ENCODE peak calls at places on chromosomes 6 and 20, in ten cellular contexts. One of them, this sample, is unnamed.

GRCh38 chr20:32343438-32343837 is 14.7 kb upstream of the ASXL1 start:
- DNase-seq in HS-5: no peak
- DNase-seq in activated naive CD4-positive, alpha-beta T cell treated with anti-CD3 and anti-CD28 coated beads for 36 hours: no peak
- DNase-seq in KG1: no peak
- DNase-seq in activated T-cell treated with anti-CD3 and anti-CD28 coated beads for 1 hour: no peak
- DNase-seq in lung: no peak
- DNase-seq in thoracic aorta: no peak
- DNase-seq in stromal cell of bone marrow: peak
- DNase-seq in sigmoid colon: no peak
- DNase-seq in COLO829: no peak
- DNase-seq in this sample: no peak

GRCh38 chr6:157592566-157592965 is 211.6 kb downstream of the ZDHHC14 start:
- DNase-seq in HS-5: no peak
- DNase-seq in activated naive CD4-positive, alpha-beta T cell treated with anti-CD3 and anti-CD28 coated beads for 36 hours: no peak
- DNase-seq in KG1: no peak
- DNase-seq in activated T-cell treated with anti-CD3 and anti-CD28 coated beads for 1 hour: no peak
- DNase-seq in lung: no peak
- DNase-seq in thoracic aorta: no peak
- DNase-seq in stromal cell of bone marrow: no peak
- DNase-seq in sigmoid colon: no peak
- DNase-seq in COLO829: no peak
- DNase-seq in this sample: no peak

GRCh38 chr6:52540286-52540902 is 36.5 kb downstream of the TRAM2 start:
- DNase-seq in HS-5: no peak
- DNase-seq in activated naive CD4-positive, alpha-beta T cell treated with anti-CD3 and anti-CD28 coated beads for 36 hours: no peak
- DNase-seq in KG1: no peak
- DNase-seq in activated T-cell treated with anti-CD3 and anti-CD28 coated beads for 1 hour: no peak
- DNase-seq in lung: no peak
- DNase-seq in thoracic aorta: no peak
- DNase-seq in stromal cell of bone marrow: no peak
- DNase-seq in sigmoid colon: no peak
- DNase-seq in COLO829: no peak
- DNase-seq in this sample: no peak

GRCh38 chr6:42450314-42451145 is 1.2 kb downstream of the TRERF1 start:
- DNase-seq in HS-5: no peak
- DNase-seq in activated naive CD4-positive, alpha-beta T cell treated with anti-CD3 and anti-CD28 coated beads for 36 hours: peak
- DNase-seq in KG1: no peak
- DNase-seq in activated T-cell treated with anti-CD3 and anti-CD28 coated beads for 1 hour: no peak
- DNase-seq in lung: no peak
- DNase-seq in thoracic aorta: no peak
- DNase-seq in stromal cell of bone marrow: no peak
- DNase-seq in sigmoid colon: no peak
- DNase-seq in COLO829: no peak
- DNase-seq in this sample: no peak

GRCh38 chr6:97656236-97656635 is 373.2 kb upstream of the MMS22L start:
- DNase-seq in HS-5: no peak
- DNase-seq in activated naive CD4-positive, alpha-beta T cell treated with anti-CD3 and anti-CD28 coated beads for 36 hours: no peak
- DNase-seq in KG1: no peak
- DNase-seq in activated T-cell treated with anti-CD3 and anti-CD28 coated beads for 1 hour: no peak
- DNase-seq in lung: no peak
- DNase-seq in thoracic aorta: no peak
- DNase-seq in stromal cell of bone marrow: no peak
- DNase-seq in sigmoid colon: no peak
- DNase-seq in COLO829: no peak
- DNase-seq in this sample: no peak

GRCh38 chr6:97361286-97361685 is 78.3 kb upstream of the MMS22L start:
- DNase-seq in HS-5: no peak
- DNase-seq in activated naive CD4-positive, alpha-beta T cell treated with anti-CD3 and anti-CD28 coated beads for 36 hours: no peak
- DNase-seq in KG1: no peak
- DNase-seq in activated T-cell treated with anti-CD3 and anti-CD28 coated beads for 1 hour: no peak
- DNase-seq in lung: no peak
- DNase-seq in thoracic aorta: no peak
- DNase-seq in stromal cell of bone marrow: no peak
- DNase-seq in sigmoid colon: no peak
- DNase-seq in COLO829: no peak
- DNase-seq in this sample: no peak

GRCh38 chr6:11202513-11203305 is 29.8 kb downstream of the NEDD9 start:
- DNase-seq in HS-5: no peak
- DNase-seq in activated naive CD4-positive, alpha-beta T cell treated with anti-CD3 and anti-CD28 coated beads for 36 hours: peak
- DNase-seq in KG1: no peak
- DNase-seq in activated T-cell treated with anti-CD3 and anti-CD28 coated beads for 1 hour: no peak
- DNase-seq in lung: no peak
- DNase-seq in thoracic aorta: no peak
- DNase-seq in stromal cell of bone marrow: no peak
- DNase-seq in sigmoid colon: no peak
- DNase-seq in COLO829: peak
- DNase-seq in this sample: no peak

GRCh38 chr6:19268117-19268516 is 569.1 kb upstream of the ID4 start:
- DNase-seq in HS-5: no peak
- DNase-seq in activated naive CD4-positive, alpha-beta T cell treated with anti-CD3 and anti-CD28 coated beads for 36 hours: no peak
- DNase-seq in KG1: no peak
- DNase-seq in activated T-cell treated with anti-CD3 and anti-CD28 coated beads for 1 hour: no peak
- DNase-seq in lung: no peak
- DNase-seq in thoracic aorta: no peak
- DNase-seq in stromal cell of bone marrow: no peak
- DNase-seq in sigmoid colon: no peak
- DNase-seq in COLO829: no peak
- DNase-seq in this sample: no peak

GRCh38 chr6:71979911-71980310 is 93.6 kb downstream of the RIMS1 start:
- DNase-seq in HS-5: no peak
- DNase-seq in activated naive CD4-positive, alpha-beta T cell treated with anti-CD3 and anti-CD28 coated beads for 36 hours: no peak
- DNase-seq in KG1: no peak
- DNase-seq in activated T-cell treated with anti-CD3 and anti-CD28 coated beads for 1 hour: no peak
- DNase-seq in lung: no peak
- DNase-seq in thoracic aorta: no peak
- DNase-seq in stromal cell of bone marrow: peak
- DNase-seq in sigmoid colon: no peak
- DNase-seq in COLO829: no peak
- DNase-seq in this sample: peak

GRCh38 chr6:125824946-125825786 is 34.4 kb downstream of the NCOA7 start:
- DNase-seq in HS-5: no peak
- DNase-seq in activated naive CD4-positive, alpha-beta T cell treated with anti-CD3 and anti-CD28 coated beads for 36 hours: no peak
- DNase-seq in KG1: no peak
- DNase-seq in activated T-cell treated with anti-CD3 and anti-CD28 coated beads for 1 hour: no peak
- DNase-seq in lung: no peak
- DNase-seq in thoracic aorta: no peak
- DNase-seq in stromal cell of bone marrow: no peak
- DNase-seq in sigmoid colon: no peak
- DNase-seq in COLO829: no peak
- DNase-seq in this sample: no peak

GRCh38 chr6:27726620-27727023 is 185.6 kb downstream of the OR2B2 start:
- DNase-seq in HS-5: no peak
- DNase-seq in activated naive CD4-positive, alpha-beta T cell treated with anti-CD3 and anti-CD28 coated beads for 36 hours: no peak
- DNase-seq in KG1: no peak
- DNase-seq in activated T-cell treated with anti-CD3 and anti-CD28 coated beads for 1 hour: no peak
- DNase-seq in lung: no peak
- DNase-seq in thoracic aorta: no peak
- DNase-seq in stromal cell of bone marrow: no peak
- DNase-seq in sigmoid colon: no peak
- DNase-seq in COLO829: no peak
- DNase-seq in this sample: no peak

GRCh38 chr6:47310131-47310480 is 401 bp upstream of the TNFRSF21 start:
- DNase-seq in HS-5: no peak
- DNase-seq in activated naive CD4-positive, alpha-beta T cell treated with anti-CD3 and anti-CD28 coated beads for 36 hours: no peak
- DNase-seq in KG1: no peak
- DNase-seq in activated T-cell treated with anti-CD3 and anti-CD28 coated beads for 1 hour: no peak
- DNase-seq in lung: no peak
- DNase-seq in thoracic aorta: no peak
- DNase-seq in stromal cell of bone marrow: no peak
- DNase-seq in sigmoid colon: no peak
- DNase-seq in COLO829: no peak
- DNase-seq in this sample: no peak

GRCh38 chr6:6886160-6886885 is 221.4 kb upstream of the RREB1 start:
- DNase-seq in HS-5: no peak
- DNase-seq in activated naive CD4-positive, alpha-beta T cell treated with anti-CD3 and anti-CD28 coated beads for 36 hours: no peak
- DNase-seq in KG1: no peak
- DNase-seq in activated T-cell treated with anti-CD3 and anti-CD28 coated beads for 1 hour: no peak
- DNase-seq in lung: no peak
- DNase-seq in thoracic aorta: no peak
- DNase-seq in stromal cell of bone marrow: no peak
- DNase-seq in sigmoid colon: peak
- DNase-seq in COLO829: no peak
- DNase-seq in this sample: no peak

GRCh38 chr6:156718647-156719394 is 58.4 kb upstream of the ARID1B start:
- DNase-seq in HS-5: no peak
- DNase-seq in activated naive CD4-positive, alpha-beta T cell treated with anti-CD3 and anti-CD28 coated beads for 36 hours: no peak
- DNase-seq in KG1: no peak
- DNase-seq in activated T-cell treated with anti-CD3 and anti-CD28 coated beads for 1 hour: no peak
- DNase-seq in lung: no peak
- DNase-seq in thoracic aorta: peak
- DNase-seq in stromal cell of bone marrow: peak
- DNase-seq in sigmoid colon: peak
- DNase-seq in COLO829: no peak
- DNase-seq in this sample: peak

GRCh38 chr6:39302669-39303424 is 11.4 kb downstream of the KCNK17 start:
- DNase-seq in HS-5: no peak
- DNase-seq in activated naive CD4-positive, alpha-beta T cell treated with anti-CD3 and anti-CD28 coated beads for 36 hours: peak
- DNase-seq in KG1: peak
- DNase-seq in activated T-cell treated with anti-CD3 and anti-CD28 coated beads for 1 hour: peak
- DNase-seq in lung: peak
- DNase-seq in thoracic aorta: no peak
- DNase-seq in stromal cell of bone marrow: peak
- DNase-seq in sigmoid colon: peak
- DNase-seq in COLO829: peak
- DNase-seq in this sample: no peak

GRCh38 chr20:17749979-17750721 is 50.4 kb downstream of the BANF2 start:
- DNase-seq in HS-5: no peak
- DNase-seq in activated naive CD4-positive, alpha-beta T cell treated with anti-CD3 and anti-CD28 coated beads for 36 hours: no peak
- DNase-seq in KG1: no peak
- DNase-seq in activated T-cell treated with anti-CD3 and anti-CD28 coated beads for 1 hour: no peak
- DNase-seq in lung: peak
- DNase-seq in thoracic aorta: no peak
- DNase-seq in stromal cell of bone marrow: peak
- DNase-seq in sigmoid colon: peak
- DNase-seq in COLO829: no peak
- DNase-seq in this sample: no peak

GRCh38 chr6:107080036-107080435 is 35.3 kb downstream of the BEND3 start:
- DNase-seq in HS-5: no peak
- DNase-seq in activated naive CD4-positive, alpha-beta T cell treated with anti-CD3 and anti-CD28 coated beads for 36 hours: no peak
- DNase-seq in KG1: no peak
- DNase-seq in activated T-cell treated with anti-CD3 and anti-CD28 coated beads for 1 hour: no peak
- DNase-seq in lung: no peak
- DNase-seq in thoracic aorta: no peak
- DNase-seq in stromal cell of bone marrow: no peak
- DNase-seq in sigmoid colon: peak
- DNase-seq in COLO829: no peak
- DNase-seq in this sample: no peak

GRCh38 chr20:55977723-55978481 is 27.4 kb downstream of the CBLN4 start:
- DNase-seq in HS-5: no peak
- DNase-seq in activated naive CD4-positive, alpha-beta T cell treated with anti-CD3 and anti-CD28 coated beads for 36 hours: no peak
- DNase-seq in KG1: no peak
- DNase-seq in activated T-cell treated with anti-CD3 and anti-CD28 coated beads for 1 hour: no peak
- DNase-seq in lung: peak
- DNase-seq in thoracic aorta: no peak
- DNase-seq in stromal cell of bone marrow: no peak
- DNase-seq in sigmoid colon: no peak
- DNase-seq in COLO829: no peak
- DNase-seq in this sample: no peak

GRCh38 chr20:18719426-18719825 is 94.2 kb upstream of the SCP2D1 start:
- DNase-seq in HS-5: no peak
- DNase-seq in activated naive CD4-positive, alpha-beta T cell treated with anti-CD3 and anti-CD28 coated beads for 36 hours: no peak
- DNase-seq in KG1: no peak
- DNase-seq in activated T-cell treated with anti-CD3 and anti-CD28 coated beads for 1 hour: no peak
- DNase-seq in lung: no peak
- DNase-seq in thoracic aorta: no peak
- DNase-seq in stromal cell of bone marrow: no peak
- DNase-seq in sigmoid colon: no peak
- DNase-seq in COLO829: no peak
- DNase-seq in this sample: peak

GRCh38 chr6:113082691-113083090 is 735.6 kb downstream of the RFPL4B start:
- DNase-seq in HS-5: no peak
- DNase-seq in activated naive CD4-positive, alpha-beta T cell treated with anti-CD3 and anti-CD28 coated beads for 36 hours: no peak
- DNase-seq in KG1: no peak
- DNase-seq in activated T-cell treated with anti-CD3 and anti-CD28 coated beads for 1 hour: no peak
- DNase-seq in lung: no peak
- DNase-seq in thoracic aorta: no peak
- DNase-seq in stromal cell of bone marrow: peak
- DNase-seq in sigmoid colon: no peak
- DNase-seq in COLO829: no peak
- DNase-seq in this sample: peak

GRCh38 chr6:31186052-31186734 is 15.7 kb upstream of the POU5F1 start:
- DNase-seq in HS-5: no peak
- DNase-seq in activated naive CD4-positive, alpha-beta T cell treated with anti-CD3 and anti-CD28 coated beads for 36 hours: no peak
- DNase-seq in KG1: no peak
- DNase-seq in activated T-cell treated with anti-CD3 and anti-CD28 coated beads for 1 hour: no peak
- DNase-seq in lung: no peak
- DNase-seq in thoracic aorta: no peak
- DNase-seq in stromal cell of bone marrow: peak
- DNase-seq in sigmoid colon: peak
- DNase-seq in COLO829: no peak
- DNase-seq in this sample: no peak

GRCh38 chr6:38783436-38784228 is 68.5 kb downstream of the DNAH8 start:
- DNase-seq in HS-5: no peak
- DNase-seq in activated naive CD4-positive, alpha-beta T cell treated with anti-CD3 and anti-CD28 coated beads for 36 hours: no peak
- DNase-seq in KG1: no peak
- DNase-seq in activated T-cell treated with anti-CD3 and anti-CD28 coated beads for 1 hour: no peak
- DNase-seq in lung: no peak
- DNase-seq in thoracic aorta: no peak
- DNase-seq in stromal cell of bone marrow: no peak
- DNase-seq in sigmoid colon: no peak
- DNase-seq in COLO829: no peak
- DNase-seq in this sample: no peak

GRCh38 chr6:34249469-34250370 is 914 bp upstream of the SMIM29 start:
- DNase-seq in HS-5: no peak
- DNase-seq in activated naive CD4-positive, alpha-beta T cell treated with anti-CD3 and anti-CD28 coated beads for 36 hours: no peak
- DNase-seq in KG1: no peak
- DNase-seq in activated T-cell treated with anti-CD3 and anti-CD28 coated beads for 1 hour: no peak
- DNase-seq in lung: no peak
- DNase-seq in thoracic aorta: no peak
- DNase-seq in stromal cell of bone marrow: no peak
- DNase-seq in sigmoid colon: peak
- DNase-seq in COLO829: no peak
- DNase-seq in this sample: no peak

GRCh38 chr6:111824608-111825337 is 48.5 kb downstream of the FYN start:
- DNase-seq in HS-5: no peak
- DNase-seq in activated naive CD4-positive, alpha-beta T cell treated with anti-CD3 and anti-CD28 coated beads for 36 hours: no peak
- DNase-seq in KG1: no peak
- DNase-seq in activated T-cell treated with anti-CD3 and anti-CD28 coated beads for 1 hour: no peak
- DNase-seq in lung: no peak
- DNase-seq in thoracic aorta: no peak
- DNase-seq in stromal cell of bone marrow: no peak
- DNase-seq in sigmoid colon: no peak
- DNase-seq in COLO829: no peak
- DNase-seq in this sample: no peak

GRCh38 chr20:46312075-46312944 is 4.0 kb upstream of the CDH22 start:
- DNase-seq in HS-5: no peak
- DNase-seq in activated naive CD4-positive, alpha-beta T cell treated with anti-CD3 and anti-CD28 coated beads for 36 hours: peak
- DNase-seq in KG1: no peak
- DNase-seq in activated T-cell treated with anti-CD3 and anti-CD28 coated beads for 1 hour: no peak
- DNase-seq in lung: no peak
- DNase-seq in thoracic aorta: no peak
- DNase-seq in stromal cell of bone marrow: no peak
- DNase-seq in sigmoid colon: no peak
- DNase-seq in COLO829: no peak
- DNase-seq in this sample: no peak

GRCh38 chr6:168096271-168096764 is 17.3 kb upstream of the FRMD1 start:
- DNase-seq in HS-5: no peak
- DNase-seq in activated naive CD4-positive, alpha-beta T cell treated with anti-CD3 and anti-CD28 coated beads for 36 hours: no peak
- DNase-seq in KG1: no peak
- DNase-seq in activated T-cell treated with anti-CD3 and anti-CD28 coated beads for 1 hour: no peak
- DNase-seq in lung: no peak
- DNase-seq in thoracic aorta: no peak
- DNase-seq in stromal cell of bone marrow: no peak
- DNase-seq in sigmoid colon: no peak
- DNase-seq in COLO829: no peak
- DNase-seq in this sample: no peak

GRCh38 chr6:121897337-121897760 is 461.9 kb downstream of the GJA1 start:
- DNase-seq in HS-5: no peak
- DNase-seq in activated naive CD4-positive, alpha-beta T cell treated with anti-CD3 and anti-CD28 coated beads for 36 hours: no peak
- DNase-seq in KG1: no peak
- DNase-seq in activated T-cell treated with anti-CD3 and anti-CD28 coated beads for 1 hour: no peak
- DNase-seq in lung: no peak
- DNase-seq in thoracic aorta: no peak
- DNase-seq in stromal cell of bone marrow: no peak
- DNase-seq in sigmoid colon: no peak
- DNase-seq in COLO829: no peak
- DNase-seq in this sample: no peak

GRCh38 chr20:35739294-35740163 is 2.5 kb downstream of the RBM39 start:
- DNase-seq in HS-5: no peak
- DNase-seq in activated naive CD4-positive, alpha-beta T cell treated with anti-CD3 and anti-CD28 coated beads for 36 hours: no peak
- DNase-seq in KG1: no peak
- DNase-seq in activated T-cell treated with anti-CD3 and anti-CD28 coated beads for 1 hour: no peak
- DNase-seq in lung: no peak
- DNase-seq in thoracic aorta: no peak
- DNase-seq in stromal cell of bone marrow: no peak
- DNase-seq in sigmoid colon: no peak
- DNase-seq in COLO829: no peak
- DNase-seq in this sample: no peak

This sample was measured in GM04503.